ENCODE peak calls at places on chromosome 12, in four cellular contexts. J is ovary, G is A549, Y is upper lobe of left lung. N is an unnamed sample. For H3K4me1, the result is how much of the 10 kb centered on the place peaks cover.

GRCh38 chr12:7079826-7080125 is 12.5 kb downstream of the C1R start:
- DNase-seq in Y (no peak), G (peak), J (no peak), N (no peak)

GRCh38 chr12:7113389-7113871 is 4.4 kb upstream of the C1RL start:
- DNase-seq in Y (no peak), J (peak), G (peak), N (no peak)

GRCh38 chr12:6465467-6466183 is 4.9 kb downstream of the VAMP1 start:
- DNase-seq in G (peak), J (peak), Y (no peak), N (no peak)

GRCh38 chr12:111387747-111388365 is 17.9 kb upstream of the SH2B3 start:
- DNase-seq in G (no peak), J (no peak), Y (no peak), N (no peak)

GRCh38 chr12:25518512-25518911 is 34.6 kb downstream of the LMNTD1 start:
- DNase-seq in G (no peak), Y (no peak), J (no peak), N (no peak)

GRCh38 chr12:62847709-62848108 is 87.2 kb downstream of the PPM1H start:
- DNase-seq in J (no peak), G (no peak), Y (no peak), N (no peak)

GRCh38 chr12:12673296-12673695 is 22.7 kb downstream of the GPR19 start:
- DNase-seq in J (no peak), G (no peak), Y (no peak), N (no peak)

GRCh38 chr12:117761528-117762100 is 207.2 kb downstream of the KSR2 start:
- DNase-seq in G (no peak), Y (no peak), J (no peak), N (no peak)

GRCh38 chr12:11727133-11727664 is 77.7 kb downstream of the ETV6 start:
- DNase-seq in G (no peak), Y (no peak), J (no peak), N (no peak)

DNA sequence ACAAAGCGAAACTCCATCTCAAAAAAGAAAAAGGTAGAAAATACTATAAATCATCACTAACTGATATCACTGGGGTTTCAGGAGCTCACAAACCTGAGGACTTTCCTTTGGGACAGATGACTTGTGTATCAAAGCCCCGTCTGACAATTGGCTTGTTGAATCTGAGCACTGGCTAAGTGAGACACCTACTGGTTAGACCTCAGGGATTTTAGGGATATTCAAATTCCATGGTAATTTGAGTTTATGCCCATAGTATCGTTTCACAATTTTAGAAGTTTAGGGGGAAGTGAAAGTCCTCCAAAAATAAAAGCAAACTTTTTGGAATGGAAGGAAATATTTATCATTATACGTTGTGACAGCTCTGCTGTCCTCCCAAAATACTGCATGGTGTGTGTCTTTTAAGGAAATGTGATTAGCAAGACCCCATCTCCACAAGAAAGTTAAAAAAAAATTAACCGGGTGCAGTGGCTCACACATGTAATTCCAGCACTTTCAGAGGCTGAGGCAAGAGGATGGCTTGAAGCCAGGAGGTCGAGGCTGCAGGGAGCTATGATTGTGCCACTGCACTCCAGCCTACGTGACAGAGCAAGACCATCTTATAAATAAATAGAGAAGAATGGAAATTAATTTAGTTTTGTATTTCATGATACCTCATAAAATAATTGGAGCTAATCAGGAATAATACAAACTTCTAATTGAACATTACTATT is 49.2 kb downstream of the FBXL14 start:
- DNase-seq in Y (no peak), G (peak), J (no peak), N (peak)
- TF ChIP-seq CTCF in Y (peak), G (peak), J (no peak), N (no peak)

DNA sequence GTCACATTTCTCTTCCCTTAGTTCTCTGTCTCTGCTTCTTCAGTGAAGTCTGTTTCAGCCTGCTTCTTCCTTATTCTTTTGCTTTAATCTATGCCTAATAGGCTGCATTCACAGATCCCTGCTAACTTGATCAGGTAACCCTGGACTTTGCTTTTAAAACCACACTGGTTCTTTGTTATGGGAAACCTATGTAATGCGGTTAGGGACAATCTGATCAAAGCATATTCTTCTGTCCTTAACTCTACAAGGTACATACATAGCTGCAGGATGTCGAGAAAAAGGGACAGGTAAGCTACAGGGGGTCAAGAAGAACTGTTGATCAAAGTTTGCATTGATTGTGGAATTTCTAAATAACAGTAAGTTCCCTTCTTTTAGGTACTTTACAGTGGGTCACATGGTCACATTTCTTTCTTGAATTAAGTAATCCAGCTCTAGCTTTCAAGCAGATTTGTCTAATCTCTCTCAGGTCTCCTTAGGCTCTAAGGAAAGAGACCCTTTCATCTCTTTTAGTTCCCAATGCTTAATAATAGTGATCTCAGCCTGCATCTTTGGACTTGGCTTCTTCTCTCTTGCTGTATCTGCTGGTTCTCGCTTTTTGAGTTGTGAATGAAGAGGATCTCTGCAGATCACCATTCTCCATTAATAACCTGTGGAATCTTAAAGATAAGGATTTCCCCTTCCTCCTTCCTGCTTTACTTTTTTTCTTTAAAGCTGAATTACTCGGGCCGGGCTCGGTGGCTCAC is 3.8 kb downstream of the COPZ1 start:
- DNase-seq in G (no peak), J (no peak), Y (no peak), N (no peak)
- TF ChIP-seq EP300 in G (no peak), J (no peak), Y (no peak), N (no peak)

GRCh38 chr12:116689586-116689985 is 48.3 kb downstream of the SPRING1 start:
- DNase-seq in G (no peak), J (no peak), Y (no peak), N (no peak)

GRCh38 chr12:116690016-116690709 is 47.7 kb downstream of the SPRING1 start:
- DNase-seq in Y (no peak), J (no peak), G (no peak), N (no peak)

GRCh38 chr12:116692605-116693004 is 45.3 kb downstream of the SPRING1 start:
- DNase-seq in Y (peak), J (no peak), G (no peak), N (no peak)

GRCh38 chr12:116691636-116692035 is 46.2 kb downstream of the SPRING1 start:
- DNase-seq in Y (no peak), J (no peak), G (no peak), N (no peak)

GRCh38 chr12:116691205-116691604 is 46.7 kb downstream of the SPRING1 start:
- DNase-seq in Y (no peak), J (no peak), G (no peak), N (no peak)
- H3K4me1 ChIP-seq in Y (under half), J (under half), G (under half), N (under half)

DNA sequence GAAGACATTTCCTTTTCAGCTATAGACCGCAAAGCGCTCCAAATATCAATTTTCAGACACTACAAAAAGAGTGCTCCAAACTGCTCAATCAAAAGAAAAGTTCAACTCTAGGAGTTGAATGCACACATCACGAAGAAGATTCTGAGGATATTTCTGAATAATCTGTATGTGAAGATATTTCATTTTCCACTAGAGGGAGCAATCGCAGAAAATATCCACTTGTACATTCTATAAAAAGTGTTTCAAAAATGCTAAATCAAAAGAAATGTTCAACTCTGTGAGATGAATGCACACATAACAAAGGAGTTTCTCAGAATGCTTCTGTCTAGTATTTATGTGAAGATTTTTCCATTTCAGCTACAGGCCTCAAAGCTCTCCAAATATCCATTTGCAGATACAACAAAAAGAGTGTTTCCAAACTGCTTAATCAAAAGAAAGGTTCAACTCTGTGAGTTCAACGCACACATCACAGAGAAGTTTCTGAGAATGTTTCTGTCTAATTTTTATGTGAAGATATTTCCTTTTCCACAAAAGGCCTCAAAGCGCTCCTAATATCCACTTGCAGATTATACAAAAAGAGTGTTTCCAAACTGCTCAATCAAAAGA is 643.8 kb upstream of the ALG10B start:
- DNase-seq in G (peak), Y (no peak), J (no peak), N (no peak)
- TF ChIP-seq CTCF in G (peak), Y (no peak), J (no peak), N (no peak)

GRCh38 chr12:124518051-124518932 is 49.1 kb downstream of the NCOR2 start:
- DNase-seq in J (peak), G (peak), Y (peak), N (peak)
- TF ChIP-seq EP300 in J (no peak), G (no peak), Y (peak), N (peak)

DNA sequence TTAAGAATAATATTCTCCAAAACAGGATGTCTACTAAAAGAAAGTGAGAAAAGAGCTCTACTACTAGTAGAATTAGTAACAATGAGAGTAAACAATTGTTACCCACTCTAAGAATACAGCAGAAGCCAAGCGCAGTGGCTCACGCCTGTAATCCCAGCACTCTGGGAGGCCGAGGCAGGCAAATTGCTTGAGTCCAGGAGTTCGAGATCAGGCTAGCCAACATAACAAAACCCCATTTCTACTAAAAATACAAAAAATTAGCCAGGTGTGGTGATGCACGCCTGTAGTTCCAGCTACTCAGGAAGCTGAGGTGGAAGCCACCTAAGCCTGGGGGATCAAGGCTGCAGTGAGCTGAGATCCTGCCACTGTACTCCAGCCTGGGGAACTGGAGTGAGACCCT is 4.7 kb downstream of the DNAJC14 start:
- DNase-seq in J (no peak), Y (no peak), G (no peak), N (no peak)
- H3K4me1 ChIP-seq in J (under half), Y (under half), G (under half), N (under half)

DNA sequence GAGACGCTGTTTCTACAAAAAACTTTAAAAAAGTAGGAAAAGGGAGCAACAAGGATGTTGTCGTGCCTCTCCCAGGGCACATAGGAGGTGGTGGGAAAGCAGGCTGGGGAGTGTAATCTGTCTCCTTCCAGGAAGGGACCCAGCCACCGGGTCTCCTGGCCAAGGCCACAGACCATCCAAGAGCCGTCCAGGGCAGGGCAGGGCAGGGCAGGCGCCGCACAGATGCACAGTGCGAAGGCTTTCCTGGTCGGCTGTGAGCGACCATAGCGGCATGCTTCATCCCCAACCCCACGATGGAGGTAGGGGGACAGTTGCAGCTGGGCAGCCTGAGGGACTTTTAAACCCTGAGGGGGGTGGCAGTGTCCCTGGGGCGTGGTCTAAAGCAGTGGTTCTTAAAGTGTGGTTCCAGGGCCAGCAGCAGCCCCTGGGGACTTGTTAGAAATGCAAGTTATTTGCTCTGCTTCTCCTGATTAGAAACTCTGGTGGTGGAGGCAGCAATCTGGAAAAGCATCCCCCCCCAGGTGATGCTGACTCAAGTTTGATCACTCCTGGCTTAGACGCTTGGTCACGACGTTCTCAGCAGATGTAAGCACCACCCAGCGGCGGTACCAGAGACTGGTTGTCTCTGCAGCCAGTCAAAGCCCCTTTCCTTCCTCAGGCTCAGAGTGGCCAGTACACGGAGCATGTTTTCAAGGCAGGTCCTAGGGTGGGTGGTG is 197.4 kb upstream of the PRMT8 start:
- DNase-seq in J (no peak), G (peak), Y (no peak), N (no peak)
- TF ChIP-seq CTCF in J (no peak), G (no peak), Y (no peak), N (no peak)

DNA sequence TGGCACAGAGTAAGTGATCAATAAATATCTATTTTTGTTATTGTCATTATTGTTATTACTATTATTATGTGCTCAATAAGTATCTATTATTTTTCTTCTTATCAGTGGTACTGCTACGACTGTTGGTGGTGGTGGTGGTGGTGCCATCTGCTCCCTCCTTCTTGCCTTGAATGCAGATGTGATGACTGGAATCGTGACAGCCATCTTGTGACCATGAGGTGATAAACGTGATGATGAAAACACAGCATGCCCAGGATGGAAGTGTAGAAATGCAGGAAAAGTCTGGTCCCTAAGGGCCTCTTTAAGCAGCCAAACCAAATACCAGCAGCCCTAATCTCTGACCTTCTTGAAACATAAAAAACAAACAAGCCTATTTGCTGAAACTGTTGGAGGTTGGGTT is 22.4 kb downstream of the SLC6A12 start:
- DNase-seq in G (no peak), Y (no peak), J (no peak), N (no peak)
- TF ChIP-seq EP300 in G (no peak), Y (no peak), J (no peak), N (no peak)

GRCh38 chr12:54374555-54375257 is 9.8 kb downstream of the ZNF385A start:
- DNase-seq in G (no peak), Y (no peak), J (no peak), N (no peak)
- H3K4me1 ChIP-seq in G (half or more), Y (under half), J (under half), N (half or more)

N was measured in tibial nerve.